ENCODE peak calls at places on chromosomes 12 and 14, in five cellular contexts. C is omental fat pad, A is fibroblast of mammary gland, B is cardiac fibroblast, M is neural progenitor cell. W is an unnamed sample.
A peak's percentile ranks its signal among the peaks of the same experiment; 100 is the strongest.

GRCh38 chr12:115763982-115764621 is 513.4 kb downstream of the MED13L start:
- DNase-seq in C (no peak), M (no peak), B (no peak), A (no peak), W (no peak)

GRCh38 chr12:100234591-100235304 is 32.1 kb downstream of the DEPDC4 start:
- DNase-seq in A (peak; percentile 86), C (no peak), B (peak; percentile 76), M (peak; percentile 31), W (no peak)

GRCh38 chr12:114241973-114242434 is 163.9 kb downstream of the TBX5 start:
- DNase-seq in C (no peak), M (no peak), A (no peak), B (no peak), W (no peak)

GRCh38 chr12:92558806-92559205 is 144.0 kb upstream of the PLEKHG7 start:
- DNase-seq in C (no peak), M (no peak), B (peak; percentile 46), A (peak; percentile 80), W (no peak)

GRCh38 chr14:89858084-89858483 is 96.4 kb downstream of the EFCAB11 start:
- DNase-seq in C (no peak), A (no peak), M (no peak), B (no peak), W (no peak)

GRCh38 chr14:94384342-94384741 is 4.1 kb downstream of the SERPINA1 start:
- DNase-seq in C (no peak), B (no peak), A (no peak), M (no peak), W (no peak)

GRCh38 chr12:100339071-100339470 is 17.8 kb upstream of the SLC17A8 start:
- DNase-seq in M (no peak), C (no peak), A (no peak), B (no peak), W (no peak)

GRCh38 chr12:96108321-96108720 is 72.9 kb upstream of the LTA4H start:
- DNase-seq in A (no peak), M (no peak), C (no peak), B (no peak), W (no peak)

GRCh38 chr14:104820669-104821228 is 19.8 kb downstream of the ZBTB42 start:
- DNase-seq in B (peak; percentile 69), C (no peak), M (peak; percentile 81), A (peak; percentile 67), W (peak; percentile 50)

GRCh38 chr14:70947739-70948138 is 40.5 kb downstream of the PCNX1 start:
- DNase-seq in C (no peak), M (no peak), A (no peak), B (no peak), W (no peak)

GRCh38 chr14:75720828-75721227 is 59.8 kb downstream of the TTLL5 start:
- DNase-seq in M (no peak), A (peak; percentile 53), C (no peak), B (peak; percentile 43), W (no peak)

GRCh38 chr12:75814856-75815754 is 216.5 kb downstream of the PHLDA1 start:
- DNase-seq in M (no peak), C (no peak), A (peak; percentile 97), B (peak; percentile 98), W (no peak)

GRCh38 chr12:9669534-9669933 is at the start of gene CLEC2D:
- DNase-seq in M (no peak), A (no peak), C (no peak), B (no peak), W (no peak)

GRCh38 chr12:115618105-115618504 is 659.4 kb downstream of the MED13L start:
- DNase-seq in M (no peak), A (no peak), C (no peak), B (no peak), W (no peak)

GRCh38 chr14:64060648-64061096 is 207.9 kb downstream of the SYNE2 start:
- DNase-seq in C (no peak), A (peak; percentile 28), B (peak; percentile 46), M (peak; percentile 78), W (no peak)

GRCh38 chr14:68939893-68940613 is 39.0 kb downstream of the ACTN1 start:
- DNase-seq in A (peak; percentile 95), C (no peak), B (peak; percentile 99), M (peak; percentile 87), W (no peak)

GRCh38 chr12:12384601-12385321 is 27.9 kb downstream of the BORCS5 start:
- DNase-seq in M (peak; percentile 32), B (no peak), C (no peak), A (no peak), W (no peak)

GRCh38 chr12:123741937-123742572 is 20.0 kb upstream of the DNAH10 start:
- DNase-seq in M (no peak), A (no peak), C (no peak), B (no peak), W (no peak)

GRCh38 chr14:65866906-65867305 is 454.4 kb downstream of the FUT8 start:
- DNase-seq in B (no peak), M (no peak), C (no peak), A (peak; percentile 22), W (no peak)

GRCh38 chr12:124812972-124813371 is 50.7 kb downstream of the SCARB1 start:
- DNase-seq in C (no peak), B (no peak), M (no peak), A (no peak), W (no peak)

GRCh38 chr12:109461049-109461845 is 15.9 kb downstream of the KCTD10 start:
- DNase-seq in A (peak; percentile 64), B (peak; percentile 75), M (no peak), C (no peak), W (no peak)

GRCh38 chr14:88245321-88245720 is 77.7 kb downstream of the KCNK10 start:
- DNase-seq in B (no peak), C (no peak), A (peak; percentile 31), M (peak; percentile 57), W (no peak)

GRCh38 chr12:88650715-88651114 is 70.4 kb upstream of the KITLG start:
- DNase-seq in C (no peak), A (peak; percentile 90), B (peak; percentile 80), M (no peak), W (no peak)

GRCh38 chr12:113980537-113981337 is 14.6 kb upstream of the RBM19 start:
- DNase-seq in B (peak; percentile 82), C (no peak), A (peak; percentile 75), M (peak; percentile 89), W (no peak)

GRCh38 chr12:104199964-104200363 is 15.6 kb upstream of the TXNRD1 start:
- DNase-seq in C (no peak), A (no peak), M (no peak), B (no peak), W (no peak)

GRCh38 chr14:101564819-101565698 is 3.8 kb downstream of the DIO3 start:
- DNase-seq in B (no peak), A (no peak), M (peak; percentile 74), C (no peak), W (no peak)

GRCh38 chr14:69259531-69260245 is at the start of gene GALNT16:
- DNase-seq in A (no peak), M (peak; percentile 86), C (no peak), B (peak; percentile 22), W (peak; percentile 73)

GRCh38 chr12:18439541-18439940 is 178.2 kb downstream of the PIK3C2G start:
- DNase-seq in B (peak; percentile 69), A (peak; percentile 56), C (no peak), M (no peak), W (no peak)

GRCh38 chr12:114981036-114981435 is 297.1 kb upstream of the TBX3 start:
- DNase-seq in C (no peak), B (no peak), A (peak; percentile 56), M (no peak), W (no peak)

GRCh38 chr12:120866143-120866542 is 38.0 kb downstream of the SPPL3 start:
- DNase-seq in M (no peak), B (peak; percentile 58), A (peak; percentile 60), C (no peak), W (no peak)

GRCh38 chr14:66233571-66233970 is 252.6 kb upstream of the CCDC196 start:
- DNase-seq in M (no peak), B (no peak), A (no peak), C (no peak), W (no peak)

GRCh38 chr12:46483572-46484395 is 111.2 kb upstream of the SLC38A2 start:
- DNase-seq in A (peak; percentile 80), C (no peak), B (peak; percentile 71), M (no peak), W (no peak)

GRCh38 chr14:65704412-65704811 is 291.9 kb downstream of the FUT8 start:
- DNase-seq in C (no peak), B (peak; percentile 79), M (no peak), A (peak; percentile 73), W (no peak)

GRCh38 chr12:72295101-72295500 is 22.9 kb downstream of the TRHDE start:
- DNase-seq in C (no peak), A (no peak), B (no peak), M (no peak), W (no peak)
- TF ChIP-seq CTCF in C (no peak), A (no peak), B (no peak), M (no peak), W (no peak)

DNA sequence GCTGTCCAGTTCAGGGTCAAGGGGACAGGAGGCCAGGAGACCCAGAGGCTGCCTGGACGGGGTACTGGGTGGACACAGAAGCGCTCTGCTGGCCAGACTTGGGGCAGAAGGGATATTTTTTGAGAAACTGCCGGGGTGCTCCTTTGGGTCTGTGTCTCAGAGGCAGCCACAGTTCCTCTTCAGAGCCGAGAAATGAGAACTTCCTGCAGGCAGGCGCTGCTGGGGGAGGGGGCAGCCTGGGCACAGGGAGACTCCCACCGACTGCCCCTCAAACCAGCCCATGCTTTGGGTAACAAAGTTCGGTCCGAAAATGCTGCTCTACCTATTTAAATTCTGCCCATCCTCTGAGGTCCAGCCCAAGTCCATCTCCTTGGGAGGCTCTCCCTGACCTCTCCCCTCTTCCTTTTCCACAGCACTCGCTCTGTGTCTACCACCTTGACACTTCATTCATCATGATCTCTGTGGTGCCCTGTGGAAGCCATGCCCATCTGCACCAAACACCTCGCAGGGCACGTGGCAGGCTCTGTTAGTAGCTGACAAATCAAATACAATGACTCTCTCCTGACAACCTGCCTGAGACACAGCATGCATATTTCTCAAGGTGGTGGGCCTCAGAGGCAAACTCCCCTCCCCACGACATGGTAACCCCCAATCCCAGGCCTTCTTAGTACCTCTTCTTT is 16.4 kb downstream of the HDAC7 start:
- DNase-seq in M (no peak), A (no peak), B (no peak), C (no peak), W (no peak)
- TF ChIP-seq CTCF in M (no peak), A (no peak), B (no peak), C (no peak), W (no peak)

DNA sequence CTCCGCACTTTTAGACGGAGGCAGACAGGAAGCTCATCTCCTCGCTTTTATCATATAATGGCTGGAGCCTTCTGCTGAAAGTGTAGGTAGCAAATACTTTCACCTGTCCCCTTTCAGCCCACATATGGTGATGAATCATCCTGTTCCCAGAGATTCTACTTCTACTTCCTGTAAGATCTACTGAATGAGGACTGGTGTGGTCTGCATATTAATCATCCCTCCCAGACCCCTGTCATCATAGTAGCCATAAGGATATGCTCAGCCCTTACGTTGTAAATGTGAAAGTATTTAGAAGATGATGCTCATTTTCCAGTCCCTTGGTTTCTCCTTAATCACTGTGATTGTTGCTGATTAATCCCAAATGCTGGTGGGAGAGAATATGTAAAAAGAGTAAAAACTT is 268.2 kb upstream of the GRIP1 start:
- DNase-seq in C (no peak), A (no peak), M (no peak), B (no peak), W (no peak)
- TF ChIP-seq CTCF in C (no peak), A (no peak), M (no peak), B (no peak), W (no peak)

DNA sequence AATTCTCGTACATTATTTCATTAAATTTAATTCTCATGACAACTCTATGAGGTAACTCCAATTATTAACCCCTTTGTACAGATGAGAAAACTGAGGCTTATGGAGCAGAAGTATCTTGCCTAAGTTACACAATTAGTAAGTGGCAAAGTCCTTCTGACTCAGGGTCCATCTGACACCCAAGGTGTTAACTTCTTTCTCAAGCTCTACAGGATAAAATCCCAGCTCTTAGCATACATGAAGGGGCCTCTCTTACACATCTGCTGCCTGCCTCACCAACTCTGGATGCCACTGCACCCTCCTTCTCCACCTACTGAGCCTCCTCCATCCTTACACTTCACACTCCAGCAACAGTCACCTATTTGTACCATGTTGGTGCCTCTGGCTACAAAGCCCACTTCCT is 4.3 kb upstream of the KRT72 start:
- DNase-seq in A (no peak), M (no peak), B (no peak), C (no peak), W (no peak)
- TF ChIP-seq CTCF in A (no peak), M (no peak), B (no peak), C (no peak), W (no peak)

W was measured in mesothelial cell of epicardium.